ENCODE peak calls at places on chromosomes 3 and 15, in six cellular contexts. C, Q, Z, S, I and U are unnamed samples.

GRCh38 chr3:171439996-171440395 is 20.2 kb downstream of the TNIK start:
- DNase-seq in C (no peak), Q (no peak), Z (no peak), S (no peak), I (no peak), U (no peak)

GRCh38 chr15:101827257-101827656 is 15.3 kb downstream of the OR4F15 start:
- DNase-seq in C (no peak), Q (no peak), Z (no peak), S (no peak), I (no peak), U (no peak)

GRCh38 chr3:19348500-19348899 is 200.2 kb downstream of the KCNH8 start:
- DNase-seq in C (no peak), Q (no peak), Z (no peak), S (no peak), I (no peak), U (no peak)

GRCh38 chr15:80183886-80184285 is 31.1 kb downstream of the FAH start:
- DNase-seq in C (no peak), Q (no peak), Z (no peak), S (no peak), I (no peak), U (no peak)

GRCh38 chr3:187942658-187943241 is 197.5 kb upstream of the BCL6 start:
- DNase-seq in C (no peak), Q (no peak), Z (no peak), S (no peak), I (no peak), U (no peak)

GRCh38 chr15:101156509-101157159 is 95.2 kb downstream of the CHSY1 start:
- DNase-seq in C (no peak), Q (peak; percentile 77), Z (no peak), S (peak; percentile 84), I (no peak), U (peak; percentile 72)

GRCh38 chr3:5238545-5238944 is 51.0 kb downstream of the EDEM1 start:
- DNase-seq in C (no peak), Q (no peak), Z (no peak), S (no peak), I (no peak), U (no peak)

GRCh38 chr3:141412936-141413354 is 44.6 kb downstream of the ZBTB38 start:
- DNase-seq in C (peak; percentile 93), Q (no peak), Z (no peak), S (no peak), I (no peak), U (no peak)

GRCh38 chr3:30231277-30232141 is 374.9 kb upstream of the TGFBR2 start:
- DNase-seq in C (no peak), Q (no peak), Z (no peak), S (no peak), I (no peak), U (no peak)

GRCh38 chr3:130905551-130905950 is 11.7 kb downstream of the ATP2C1 start:
- DNase-seq in C (no peak), Q (no peak), Z (no peak), S (no peak), I (no peak), U (no peak)

GRCh38 chr15:89356634-89357298 is 22.1 kb upstream of the POLG start:
- DNase-seq in C (no peak), Q (no peak), Z (no peak), S (no peak), I (no peak), U (no peak)

GRCh38 chr3:47536221-47536891 is 22.8 kb upstream of the ELP6 start:
- DNase-seq in C (no peak), Q (no peak), Z (no peak), S (no peak), I (no peak), U (no peak)

GRCh38 chr15:22980189-22981136 is at the start of gene CYFIP1:
- DNase-seq in C (peak; percentile 68), Q (peak; percentile 68), Z (peak; percentile 94), S (no peak), I (peak; percentile 86), U (peak; percentile 70)

GRCh38 chr15:48868018-48868417 is 9.9 kb upstream of the EID1 start:
- DNase-seq in C (no peak), Q (no peak), Z (no peak), S (no peak), I (no peak), U (no peak)

GRCh38 chr3:126340081-126340511 is 17.1 kb downstream of the KLF15 start:
- DNase-seq in C (no peak), Q (no peak), Z (no peak), S (no peak), I (peak; percentile 31), U (no peak)

GRCh38 chr3:22245122-22245521 is 494.1 kb upstream of the ZNF385D start:
- DNase-seq in C (no peak), Q (no peak), Z (no peak), S (no peak), I (no peak), U (no peak)

GRCh38 chr3:10247679-10248183 is 528 bp upstream of the TATDN2 start:
- DNase-seq in C (no peak), Q (no peak), Z (no peak), S (no peak), I (no peak), U (no peak)

GRCh38 chr15:77393471-77393840 is 26.4 kb downstream of the PEAK1 start:
- DNase-seq in C (no peak), Q (no peak), Z (no peak), S (no peak), I (no peak), U (no peak)

GRCh38 chr15:45386420-45386819 is 8.1 kb upstream of the GATM start:
- DNase-seq in C (peak; percentile 47), Q (no peak), Z (no peak), S (no peak), I (no peak), U (no peak)

GRCh38 chr3:155890671-155891190 is 20.3 kb downstream of the GMPS start:
- DNase-seq in C (peak; percentile 13), Q (no peak), Z (peak; percentile 78), S (no peak), I (no peak), U (no peak)

GRCh38 chr3:7764091-7764490 is 737.5 kb upstream of the LMCD1 start:
- DNase-seq in C (no peak), Q (no peak), Z (no peak), S (no peak), I (no peak), U (no peak)

GRCh38 chr15:69723404-69724097 is 270.9 kb downstream of the RPLP1 start:
- DNase-seq in C (no peak), Q (no peak), Z (no peak), S (no peak), I (peak; percentile 48), U (no peak)

GRCh38 chr15:44102675-44103254 is 92.3 kb downstream of the FRMD5 start:
- DNase-seq in C (peak; percentile 75), Q (no peak), Z (no peak), S (no peak), I (no peak), U (no peak)

GRCh38 chr3:14138878-14139659 is 14.2 kb downstream of the TMEM43 start:
- DNase-seq in C (no peak), Q (no peak), Z (no peak), S (no peak), I (no peak), U (no peak)

GRCh38 chr3:123782488-123782887 is 101.6 kb downstream of the MYLK start:
- DNase-seq in C (no peak), Q (no peak), Z (no peak), S (no peak), I (no peak), U (no peak)

GRCh38 chr3:123783050-123783724 is 100.9 kb downstream of the MYLK start:
- DNase-seq in C (peak; percentile 72), Q (no peak), Z (no peak), S (no peak), I (no peak), U (no peak)

GRCh38 chr3:123781571-123782275 is 102.4 kb downstream of the MYLK start:
- DNase-seq in C (no peak), Q (no peak), Z (no peak), S (no peak), I (no peak), U (no peak)

GRCh38 chr3:123785602-123786001 is 98.5 kb downstream of the MYLK start:
- DNase-seq in C (no peak), Q (no peak), Z (no peak), S (no peak), I (no peak), U (no peak)

GRCh38 chr3:123783811-123784210 is 100.3 kb downstream of the MYLK start:
- DNase-seq in C (no peak), Q (no peak), Z (no peak), S (no peak), I (no peak), U (no peak)
- TF ChIP-seq TAF1 in C (no peak), Q (no peak), Z (no peak), S (no peak), I (no peak), U (no peak)

GRCh38 chr3:186361612-186362408 is at the start of gene DGKG:
- DNase-seq in C (no peak), Q (peak; percentile 52), Z (no peak), S (no peak), I (peak; percentile 72), U (peak; percentile 62)
- TF ChIP-seq POLR2A in C (peak; percentile 36), Q (no peak), Z (no peak), S (no peak), I (no peak), U (no peak)

GRCh38 chr15:41930867-41931222 is 37.0 kb upstream of the SPTBN5 start:
- DNase-seq in C (no peak), Q (no peak), Z (no peak), S (no peak), I (no peak), U (no peak)

GRCh38 chr15:41932511-41932910 is 38.7 kb upstream of the SPTBN5 start:
- DNase-seq in C (no peak), Q (no peak), Z (no peak), S (no peak), I (no peak), U (no peak)

GRCh38 chr15:41932101-41932500 is 38.2 kb upstream of the SPTBN5 start:
- DNase-seq in C (no peak), Q (no peak), Z (no peak), S (no peak), I (no peak), U (no peak)

GRCh38 chr15:41928637-41929620 is 35.1 kb upstream of the SPTBN5 start:
- DNase-seq in C (no peak), Q (peak; percentile 48), Z (no peak), S (peak; percentile 88), I (no peak), U (no peak)

GRCh38 chr15:41930221-41930866 is 36.5 kb upstream of the SPTBN5 start:
- DNase-seq in C (peak; percentile 15), Q (no peak), Z (no peak), S (peak; percentile 17), I (no peak), U (no peak)
- TF ChIP-seq POLR2AphosphoS5 in C (no peak), Q (no peak), Z (no peak), S (no peak), I (no peak), U (no peak)

GRCh38 chr15:90903733-90904536 is 833 bp downstream of the MAN2A2 start:
- DNase-seq in C (peak; percentile 64), Q (no peak), Z (peak; percentile 38), S (no peak), I (no peak), U (no peak)
- TF ChIP-seq TAF1 in C (no peak), Q (no peak), Z (peak; percentile 63), S (no peak), I (peak; percentile 34), U (no peak)